ENCODE peak calls at places on chromosomes 2 and 18, in nine cellular contexts. One of them, this sample, is unnamed.

GRCh38 chr2:84891355-84892010 is 10.6 kb upstream of the TRABD2A start:
- DNase-seq in ovary: no peak
- DNase-seq in uterus: no peak
- DNase-seq in spleen: no peak
- DNase-seq in A549: no peak
- DNase-seq in HCT116: no peak
- DNase-seq in IMR-90: no peak
- DNase-seq in body of pancreas: no peak
- DNase-seq in K562: no peak
- DNase-seq in this sample: no peak

GRCh38 chr2:217798743-217799552 is 203.8 kb downstream of the TNS1 start:
- DNase-seq in IMR-90: no peak
- DNase-seq in uterus: peak; percentile 30
- DNase-seq in spleen: peak; percentile 75
- DNase-seq in K562: no peak
- DNase-seq in A549: no peak
- DNase-seq in body of pancreas: no peak
- DNase-seq in ovary: peak; percentile 17
- DNase-seq in HCT116: no peak
- DNase-seq in this sample: no peak

GRCh38 chr2:153477096-153477555 is 1.4 kb downstream of the RPRM start:
- DNase-seq in ovary: peak; percentile 22
- DNase-seq in uterus: peak; percentile 32
- DNase-seq in body of pancreas: no peak
- DNase-seq in spleen: no peak
- DNase-seq in IMR-90: no peak
- DNase-seq in K562: no peak
- DNase-seq in A549: no peak
- DNase-seq in HCT116: no peak
- DNase-seq in this sample: no peak

GRCh38 chr18:74840492-74841167 is 243.0 kb downstream of the ZNF407 start:
- DNase-seq in IMR-90: peak; percentile 82
- DNase-seq in spleen: peak; percentile 64
- DNase-seq in K562: no peak
- DNase-seq in ovary: no peak
- DNase-seq in HCT116: no peak
- DNase-seq in body of pancreas: no peak
- DNase-seq in uterus: no peak
- DNase-seq in A549: peak; percentile 51
- DNase-seq in this sample: no peak

GRCh38 chr2:241767464-241768250 is 9.0 kb upstream of the GAL3ST2 start:
- DNase-seq in uterus: no peak
- DNase-seq in HCT116: no peak
- DNase-seq in K562: no peak
- DNase-seq in body of pancreas: no peak
- DNase-seq in spleen: peak; percentile 73
- DNase-seq in IMR-90: no peak
- DNase-seq in ovary: no peak
- DNase-seq in A549: no peak
- DNase-seq in this sample: no peak

GRCh38 chr2:62631160-62632085 is 74.1 kb upstream of the EHBP1 start:
- DNase-seq in K562: no peak
- DNase-seq in IMR-90: no peak
- DNase-seq in spleen: no peak
- DNase-seq in A549: no peak
- DNase-seq in ovary: no peak
- DNase-seq in uterus: no peak
- DNase-seq in body of pancreas: no peak
- DNase-seq in HCT116: no peak
- DNase-seq in this sample: no peak

GRCh38 chr2:151207100-151207499 is 54.6 kb downstream of the RBM43 start:
- DNase-seq in body of pancreas: no peak
- DNase-seq in ovary: no peak
- DNase-seq in A549: no peak
- DNase-seq in HCT116: no peak
- DNase-seq in IMR-90: no peak
- DNase-seq in spleen: no peak
- DNase-seq in K562: no peak
- DNase-seq in uterus: no peak
- DNase-seq in this sample: no peak

GRCh38 chr2:207531024-207531411 is 1.3 kb downstream of the CREB1 start:
- DNase-seq in spleen: no peak
- DNase-seq in IMR-90: no peak
- DNase-seq in body of pancreas: no peak
- DNase-seq in HCT116: no peak
- DNase-seq in uterus: no peak
- DNase-seq in ovary: no peak
- DNase-seq in A549: no peak
- DNase-seq in K562: no peak
- DNase-seq in this sample: no peak

GRCh38 chr2:151665959-151666358 is 68.3 kb downstream of the NEB start:
- DNase-seq in body of pancreas: no peak
- DNase-seq in HCT116: no peak
- DNase-seq in K562: no peak
- DNase-seq in spleen: no peak
- DNase-seq in ovary: no peak
- DNase-seq in IMR-90: no peak
- DNase-seq in uterus: no peak
- DNase-seq in A549: no peak
- DNase-seq in this sample: no peak

GRCh38 chr2:10489842-10490555 is 41.9 kb upstream of the ODC1 start:
- DNase-seq in K562: no peak
- DNase-seq in ovary: no peak
- DNase-seq in uterus: no peak
- DNase-seq in HCT116: no peak
- DNase-seq in body of pancreas: peak; percentile 1
- DNase-seq in A549: no peak
- DNase-seq in spleen: peak; percentile 18
- DNase-seq in IMR-90: peak; percentile 7
- DNase-seq in this sample: no peak

GRCh38 chr18:76518073-76518472 is 23.0 kb upstream of the ZNF516 start:
- DNase-seq in spleen: no peak
- DNase-seq in A549: no peak
- DNase-seq in IMR-90: peak; percentile 32
- DNase-seq in uterus: no peak
- DNase-seq in K562: no peak
- DNase-seq in ovary: no peak
- DNase-seq in body of pancreas: no peak
- DNase-seq in HCT116: no peak
- DNase-seq in this sample: no peak

GRCh38 chr2:23445450-23445868 is 60.5 kb downstream of the KLHL29 start:
- DNase-seq in A549: no peak
- DNase-seq in IMR-90: peak; percentile 76
- DNase-seq in spleen: no peak
- DNase-seq in HCT116: no peak
- DNase-seq in ovary: no peak
- DNase-seq in body of pancreas: no peak
- DNase-seq in uterus: no peak
- DNase-seq in K562: no peak
- DNase-seq in this sample: no peak

GRCh38 chr2:146579154-146579930 is 1265.5 kb upstream of the ACVR2A start:
- DNase-seq in spleen: no peak
- DNase-seq in uterus: no peak
- DNase-seq in IMR-90: peak; percentile 77
- DNase-seq in HCT116: no peak
- DNase-seq in K562: no peak
- DNase-seq in A549: peak; percentile 42
- DNase-seq in ovary: no peak
- DNase-seq in body of pancreas: no peak
- DNase-seq in this sample: no peak

GRCh38 chr2:178238144-178238521 is 43.8 kb downstream of the OSBPL6 start:
- DNase-seq in A549: peak; percentile 20
- DNase-seq in IMR-90: peak; percentile 45
- DNase-seq in ovary: no peak
- DNase-seq in spleen: no peak
- DNase-seq in K562: no peak
- DNase-seq in uterus: no peak
- DNase-seq in HCT116: no peak
- DNase-seq in body of pancreas: no peak
- DNase-seq in this sample: no peak

GRCh38 chr18:77203071-77203470 is 46.6 kb upstream of the GALR1 start:
- DNase-seq in spleen: no peak
- DNase-seq in HCT116: no peak
- DNase-seq in ovary: no peak
- DNase-seq in A549: no peak
- DNase-seq in uterus: no peak
- DNase-seq in IMR-90: peak; percentile 22
- DNase-seq in body of pancreas: no peak
- DNase-seq in K562: no peak
- DNase-seq in this sample: no peak

GRCh38 chr2:39107724-39108273 is 13.1 kb downstream of the SOS1 start:
- DNase-seq in spleen: no peak
- DNase-seq in body of pancreas: no peak
- DNase-seq in IMR-90: no peak
- DNase-seq in ovary: no peak
- DNase-seq in K562: peak; percentile 38
- DNase-seq in A549: no peak
- DNase-seq in uterus: no peak
- DNase-seq in HCT116: no peak
- DNase-seq in this sample: no peak

GRCh38 chr2:226247289-226248275 is 552.0 kb downstream of the IRS1 start:
- DNase-seq in ovary: no peak
- DNase-seq in spleen: no peak
- DNase-seq in IMR-90: peak; percentile 21
- DNase-seq in K562: no peak
- DNase-seq in uterus: no peak
- DNase-seq in HCT116: no peak
- DNase-seq in A549: peak; percentile 79
- DNase-seq in body of pancreas: no peak
- DNase-seq in this sample: no peak

GRCh38 chr2:240595381-240596079 is 9.0 kb downstream of the CAPN10 start:
- DNase-seq in spleen: peak; percentile 67
- DNase-seq in ovary: peak; percentile 13
- DNase-seq in body of pancreas: peak; percentile 51
- DNase-seq in A549: peak; percentile 30
- DNase-seq in uterus: peak; percentile 11
- DNase-seq in K562: peak; percentile 54
- DNase-seq in HCT116: no peak
- DNase-seq in IMR-90: no peak
- DNase-seq in this sample: peak; percentile 13

GRCh38 chr18:4319738-4320677 is 135.1 kb downstream of the DLGAP1 start:
- DNase-seq in IMR-90: no peak
- DNase-seq in K562: no peak
- DNase-seq in body of pancreas: no peak
- DNase-seq in HCT116: no peak
- DNase-seq in uterus: no peak
- DNase-seq in ovary: no peak
- DNase-seq in spleen: no peak
- DNase-seq in A549: no peak
- DNase-seq in this sample: no peak

GRCh38 chr2:45833968-45834344 is 182.5 kb downstream of the PRKCE start:
- DNase-seq in spleen: no peak
- DNase-seq in uterus: no peak
- DNase-seq in K562: peak; percentile 14
- DNase-seq in HCT116: no peak
- DNase-seq in ovary: no peak
- DNase-seq in IMR-90: no peak
- DNase-seq in body of pancreas: no peak
- DNase-seq in A549: no peak
- DNase-seq in this sample: no peak
- TF ChIP-seq POLR2A in spleen: no peak
- TF ChIP-seq POLR2A in uterus: no peak
- TF ChIP-seq POLR2A in K562: no peak
- TF ChIP-seq POLR2A in HCT116: no peak
- TF ChIP-seq POLR2A in ovary: no peak
- TF ChIP-seq POLR2A in IMR-90: no peak
- TF ChIP-seq POLR2A in body of pancreas: no peak
- TF ChIP-seq POLR2A in A549: no peak
- TF ChIP-seq POLR2A in this sample: no peak

GRCh38 chr2:106160786-106161261 is 33.3 kb downstream of the UXS1 start:
- DNase-seq in uterus: no peak
- DNase-seq in body of pancreas: peak; percentile 51
- DNase-seq in spleen: peak; percentile 84
- DNase-seq in IMR-90: no peak
- DNase-seq in K562: no peak
- DNase-seq in HCT116: no peak
- DNase-seq in ovary: no peak
- DNase-seq in A549: no peak
- DNase-seq in this sample: peak; percentile 58
- H3K4me1 ChIP-seq in uterus: no peaks in the 10 kb centered on the region
- H3K4me1 ChIP-seq in body of pancreas: peaks cover 11% of the 10 kb centered on the region
- H3K4me1 ChIP-seq in spleen: peaks cover 7% of the 10 kb centered on the region
- H3K4me1 ChIP-seq in IMR-90: no peaks in the 10 kb centered on the region
- H3K4me1 ChIP-seq in K562: peaks cover 5% of the 10 kb centered on the region
- H3K4me1 ChIP-seq in HCT116: peaks cover 26% of the 10 kb centered on the region
- H3K4me1 ChIP-seq in ovary: no peaks in the 10 kb centered on the region
- H3K4me1 ChIP-seq in A549: peaks cover 13% of the 10 kb centered on the region
- H3K4me1 ChIP-seq in this sample: peaks cover 16% of the 10 kb centered on the region

GRCh38 chr18:22552899-22553460 is 135.3 kb upstream of the CTAGE1 start:
- DNase-seq in HCT116: no peak
- DNase-seq in uterus: no peak
- DNase-seq in IMR-90: no peak
- DNase-seq in ovary: no peak
- DNase-seq in body of pancreas: no peak
- DNase-seq in spleen: no peak
- DNase-seq in A549: no peak
- DNase-seq in K562: no peak
- DNase-seq in this sample: no peak
- TF ChIP-seq POLR2A in HCT116: no peak
- TF ChIP-seq POLR2A in uterus: no peak
- TF ChIP-seq POLR2A in IMR-90: no peak
- TF ChIP-seq POLR2A in ovary: no peak
- TF ChIP-seq POLR2A in body of pancreas: no peak
- TF ChIP-seq POLR2A in spleen: no peak
- TF ChIP-seq POLR2A in A549: no peak
- TF ChIP-seq POLR2A in K562: no peak
- TF ChIP-seq POLR2A in this sample: no peak

GRCh38 chr2:181138816-181139215 is 158.4 kb downstream of the UBE2E3 start:
- DNase-seq in HCT116: no peak
- DNase-seq in spleen: no peak
- DNase-seq in body of pancreas: no peak
- DNase-seq in uterus: no peak
- DNase-seq in K562: no peak
- DNase-seq in ovary: no peak
- DNase-seq in A549: peak; percentile 15
- DNase-seq in IMR-90: peak; percentile 17
- DNase-seq in this sample: no peak

GRCh38 chr2:181142514-181142913 is 162.1 kb downstream of the UBE2E3 start:
- DNase-seq in spleen: no peak
- DNase-seq in uterus: no peak
- DNase-seq in body of pancreas: no peak
- DNase-seq in IMR-90: no peak
- DNase-seq in ovary: no peak
- DNase-seq in K562: no peak
- DNase-seq in HCT116: no peak
- DNase-seq in A549: no peak
- DNase-seq in this sample: no peak

GRCh38 chr2:181140414-181140813 is 160.0 kb downstream of the UBE2E3 start:
- DNase-seq in ovary: no peak
- DNase-seq in K562: no peak
- DNase-seq in IMR-90: no peak
- DNase-seq in A549: no peak
- DNase-seq in body of pancreas: no peak
- DNase-seq in HCT116: no peak
- DNase-seq in spleen: no peak
- DNase-seq in uterus: no peak
- DNase-seq in this sample: no peak

GRCh38 chr2:181143790-181144300 is 163.4 kb downstream of the UBE2E3 start:
- DNase-seq in IMR-90: no peak
- DNase-seq in A549: no peak
- DNase-seq in spleen: no peak
- DNase-seq in ovary: no peak
- DNase-seq in HCT116: no peak
- DNase-seq in uterus: no peak
- DNase-seq in K562: no peak
- DNase-seq in body of pancreas: no peak
- DNase-seq in this sample: no peak

GRCh38 chr2:181141676-181142075 is 161.3 kb downstream of the UBE2E3 start:
- DNase-seq in spleen: no peak
- DNase-seq in uterus: no peak
- DNase-seq in IMR-90: no peak
- DNase-seq in ovary: no peak
- DNase-seq in A549: no peak
- DNase-seq in HCT116: no peak
- DNase-seq in body of pancreas: no peak
- DNase-seq in K562: no peak
- DNase-seq in this sample: no peak
- H3K4me1 ChIP-seq in spleen: peaks cover 5% of the 10 kb centered on the region
- H3K4me1 ChIP-seq in uterus: no peaks in the 10 kb centered on the region
- H3K4me1 ChIP-seq in IMR-90: no peaks in the 10 kb centered on the region
- H3K4me1 ChIP-seq in ovary: peaks cover 1% of the 10 kb centered on the region
- H3K4me1 ChIP-seq in A549: peaks cover 11% of the 10 kb centered on the region
- H3K4me1 ChIP-seq in HCT116: no peaks in the 10 kb centered on the region
- H3K4me1 ChIP-seq in body of pancreas: no peaks in the 10 kb centered on the region
- H3K4me1 ChIP-seq in K562: no peaks in the 10 kb centered on the region
- H3K4me1 ChIP-seq in this sample: no peaks in the 10 kb centered on the region

This sample was measured in gastrocnemius medialis.